ENCODE peak calls at places on chromosomes 1 and 21, in eight cellular contexts. O is stomach, I is body of pancreas, P is adrenal gland, X is right lobe of liver, Y is NB4, E is IMR-90, T is breast epithelium. M is an unnamed sample.

GRCh38 chr1:152047607-152047953 is 10.8 kb upstream of the S100A11 start:
- DNase-seq in O (peak), I (peak), P (no peak), X (no peak), Y (no peak), E (peak), T (peak), M (peak)

GRCh38 chr1:110176299-110176956 is 26.1 kb downstream of the SLC6A17 start:
- DNase-seq in O (peak), I (peak), P (peak), X (no peak), Y (no peak), E (no peak), T (no peak), M (no peak)

GRCh38 chr21:43369124-43369523 is 57.8 kb downstream of the SIK1 start:
- DNase-seq in O (no peak), I (no peak), P (peak), X (no peak), Y (peak), E (peak), T (no peak), M (no peak)

GRCh38 chr1:75615664-75616435 is 4.9 kb upstream of the SLC44A5 start:
- DNase-seq in O (peak), I (peak), P (no peak), X (peak), Y (no peak), E (peak), T (no peak), M (peak)

GRCh38 chr1:157580179-157580827 is 17.6 kb downstream of the FCRL4 start:
- DNase-seq in O (no peak), I (peak), P (peak), X (no peak), Y (peak), E (peak), T (peak), M (peak)

GRCh38 chr1:200520740-200521139 is 99.8 kb downstream of the KIF14 start:
- DNase-seq in O (no peak), I (no peak), P (no peak), X (no peak), Y (peak), E (no peak), T (no peak), M (no peak)

GRCh38 chr1:219412772-219413171 is 200.1 kb downstream of the ZC3H11B start:
- DNase-seq in O (no peak), I (no peak), P (no peak), X (no peak), Y (no peak), E (peak), T (no peak), M (no peak)

GRCh38 chr1:184222561-184223157 is 164.2 kb upstream of the C1orf21 start:
- DNase-seq in O (peak), I (peak), P (peak), X (peak), Y (peak), E (peak), T (no peak), M (peak)

GRCh38 chr21:33552093-33552998 is 9.5 kb downstream of the SON start:
- DNase-seq in O (no peak), I (no peak), P (no peak), X (no peak), Y (no peak), E (peak), T (no peak), M (no peak)

GRCh38 chr1:209086486-209087192 is 496.9 kb upstream of the CAMK1G start:
- DNase-seq in O (no peak), I (no peak), P (no peak), X (no peak), Y (no peak), E (no peak), T (no peak), M (no peak)
- TF ChIP-seq POLR2A in O (no peak), I (no peak), P (no peak), X (no peak), Y (no peak), E (no peak), T (no peak), M (no peak)

GRCh38 chr21:25459993-25460392 is 147.3 kb downstream of the MRPL39 start:
- DNase-seq in O (no peak), I (no peak), P (no peak), X (no peak), Y (no peak), E (no peak), T (no peak), M (no peak)
- TF ChIP-seq POLR2A in O (no peak), I (no peak), P (no peak), X (no peak), Y (no peak), E (no peak), T (no peak), M (no peak)

DNA sequence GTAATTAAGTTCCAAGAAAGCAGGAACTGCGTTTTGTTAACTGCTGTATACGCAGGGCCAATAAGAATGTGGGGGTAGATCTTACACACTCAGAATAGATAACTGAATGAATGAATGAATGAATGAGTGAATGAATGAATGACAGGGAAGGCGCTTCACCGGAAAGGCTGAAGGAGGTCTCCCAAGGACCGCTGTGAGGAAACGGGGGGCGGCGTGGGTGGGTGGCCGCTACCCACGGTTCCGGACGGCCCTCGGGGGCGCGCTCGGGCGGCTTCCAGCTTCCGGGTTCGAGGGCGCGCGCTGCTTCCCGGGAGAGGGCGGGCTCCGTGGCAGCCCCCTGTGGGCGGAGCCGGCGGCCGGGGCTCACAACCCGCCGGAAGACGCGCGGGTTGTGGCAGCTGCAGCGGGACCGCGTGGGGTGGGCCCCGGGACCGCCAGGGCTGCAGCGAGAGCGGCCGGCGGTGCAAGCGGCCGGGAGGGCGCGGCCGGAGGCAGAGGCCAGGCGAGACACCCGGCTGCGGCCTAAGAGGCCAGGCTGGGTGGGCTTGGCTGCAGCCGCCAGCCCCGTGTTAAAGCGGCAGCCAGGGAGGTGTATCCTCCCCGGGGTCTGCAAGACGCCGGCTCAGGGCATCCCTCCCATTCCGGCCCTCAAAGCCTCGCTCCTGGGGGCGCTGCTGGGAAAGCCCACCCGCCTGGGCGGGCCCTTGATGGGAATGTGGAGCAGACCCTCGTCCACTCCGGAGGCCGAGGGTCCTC is at the start of gene ZFP69:
- DNase-seq in O (peak), I (peak), P (peak), X (peak), Y (peak), E (peak), T (peak), M (peak)
- TF ChIP-seq POLR2A in O (no peak), I (peak), P (peak), X (peak), Y (peak), E (no peak), T (no peak), M (peak)

GRCh38 chr1:62593825-62594394 is 3.4 kb upstream of the ANGPTL3 start:
- DNase-seq in O (no peak), I (no peak), P (no peak), X (no peak), Y (no peak), E (peak), T (no peak), M (no peak)
- TF ChIP-seq POLR2A in O (no peak), I (no peak), P (no peak), X (no peak), Y (no peak), E (no peak), T (no peak), M (no peak)

DNA sequence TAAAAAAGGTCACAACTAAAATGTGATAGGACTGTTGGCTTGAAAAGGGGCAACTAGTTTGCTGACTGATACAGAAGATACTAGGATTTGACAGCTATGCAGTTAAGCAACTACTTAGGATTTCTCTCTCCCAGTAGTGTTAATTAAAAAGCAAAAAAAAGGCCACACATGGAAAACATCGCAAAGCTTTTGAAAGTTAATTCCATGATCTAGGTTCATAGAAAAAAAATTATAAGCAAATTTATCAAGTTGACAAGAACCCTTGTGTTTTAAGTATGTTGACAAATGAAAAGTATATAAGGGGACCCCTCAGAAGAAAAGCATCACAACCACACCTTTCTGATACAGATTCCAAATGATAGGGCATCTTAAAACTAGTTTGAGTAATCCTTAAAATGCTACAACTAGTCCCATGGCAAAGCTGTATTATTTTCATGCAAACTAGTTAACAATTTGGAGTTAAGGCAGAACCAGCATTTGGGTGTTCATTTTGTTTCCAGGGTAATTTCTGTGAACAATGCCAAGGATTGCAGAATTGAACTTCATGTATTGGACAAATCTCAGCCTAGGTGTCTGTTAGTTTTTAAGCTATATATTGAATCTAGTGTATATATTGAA is 4.1 kb downstream of the PNRC2 start:
- DNase-seq in O (no peak), I (no peak), P (no peak), X (no peak), Y (no peak), E (no peak), T (no peak), M (no peak)
- TF ChIP-seq POLR2A in O (no peak), I (no peak), P (no peak), X (no peak), Y (no peak), E (no peak), T (no peak), M (no peak)

GRCh38 chr1:212607206-212607923 is 1.2 kb upstream of the ATF3 start:
- DNase-seq in O (peak), I (peak), P (no peak), X (peak), Y (peak), E (no peak), T (peak), M (no peak)
- TF ChIP-seq POLR2A in O (no peak), I (peak), P (no peak), X (no peak), Y (no peak), E (no peak), T (no peak), M (no peak)

DNA sequence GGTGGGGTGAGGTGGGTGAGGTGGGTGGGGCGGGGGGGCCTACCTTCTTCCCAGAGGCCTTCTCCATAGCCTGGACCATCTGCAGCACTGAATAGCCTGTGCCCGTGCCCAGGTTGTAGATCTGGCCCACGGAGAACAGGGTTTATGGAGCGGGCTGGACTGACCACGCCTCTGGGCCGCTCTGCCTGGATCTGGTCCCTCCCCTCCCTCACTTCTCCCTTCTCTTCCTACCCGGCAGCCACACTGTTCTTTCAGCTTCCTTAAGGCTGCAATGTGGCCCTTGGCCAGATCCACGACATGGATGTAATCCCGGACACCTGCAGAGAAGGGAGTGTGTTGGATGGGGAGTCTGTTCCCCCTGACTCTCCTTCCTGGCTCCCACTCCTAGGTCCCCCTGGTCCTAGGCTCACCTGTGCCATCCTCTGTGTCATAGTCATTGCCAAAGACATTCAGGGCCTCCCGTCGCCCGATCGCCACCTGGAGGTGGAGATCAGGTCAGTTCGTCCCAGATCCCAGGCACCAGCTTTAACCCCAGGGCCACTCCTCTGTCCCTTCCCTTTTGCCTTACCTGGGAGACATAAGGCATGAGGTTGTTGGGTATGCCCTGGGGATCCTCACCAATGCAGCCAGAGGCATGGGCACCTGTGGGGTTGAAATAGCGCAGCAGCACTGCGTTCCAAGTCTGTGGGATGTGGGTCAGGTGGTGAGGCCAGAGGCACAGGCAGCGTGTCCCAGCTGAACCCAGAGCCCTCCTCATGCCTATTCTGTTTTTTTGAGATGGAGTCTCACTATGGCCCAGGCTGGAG is 3.9 kb downstream of the GALE start:
- DNase-seq in O (peak), I (peak), P (no peak), X (no peak), Y (no peak), E (no peak), T (no peak), M (no peak)
- TF ChIP-seq POLR2A in O (no peak), I (no peak), P (no peak), X (no peak), Y (no peak), E (no peak), T (no peak), M (no peak)

GRCh38 chr1:201714542-201715276 is 114.2 kb upstream of the IPO9 start:
- DNase-seq in O (peak), I (peak), P (peak), X (no peak), Y (peak), E (peak), T (peak), M (peak)

GRCh38 chr1:201712387-201713092 is 116.4 kb upstream of the IPO9 start:
- DNase-seq in O (no peak), I (no peak), P (no peak), X (no peak), Y (no peak), E (no peak), T (no peak), M (no peak)

GRCh38 chr1:201711811-201712210 is 117.1 kb upstream of the IPO9 start:
- DNase-seq in O (no peak), I (no peak), P (no peak), X (no peak), Y (no peak), E (no peak), T (no peak), M (no peak)

GRCh38 chr1:201715351-201715750 is 113.6 kb upstream of the IPO9 start:
- DNase-seq in O (no peak), I (no peak), P (no peak), X (no peak), Y (no peak), E (no peak), T (no peak), M (no peak)

DNA sequence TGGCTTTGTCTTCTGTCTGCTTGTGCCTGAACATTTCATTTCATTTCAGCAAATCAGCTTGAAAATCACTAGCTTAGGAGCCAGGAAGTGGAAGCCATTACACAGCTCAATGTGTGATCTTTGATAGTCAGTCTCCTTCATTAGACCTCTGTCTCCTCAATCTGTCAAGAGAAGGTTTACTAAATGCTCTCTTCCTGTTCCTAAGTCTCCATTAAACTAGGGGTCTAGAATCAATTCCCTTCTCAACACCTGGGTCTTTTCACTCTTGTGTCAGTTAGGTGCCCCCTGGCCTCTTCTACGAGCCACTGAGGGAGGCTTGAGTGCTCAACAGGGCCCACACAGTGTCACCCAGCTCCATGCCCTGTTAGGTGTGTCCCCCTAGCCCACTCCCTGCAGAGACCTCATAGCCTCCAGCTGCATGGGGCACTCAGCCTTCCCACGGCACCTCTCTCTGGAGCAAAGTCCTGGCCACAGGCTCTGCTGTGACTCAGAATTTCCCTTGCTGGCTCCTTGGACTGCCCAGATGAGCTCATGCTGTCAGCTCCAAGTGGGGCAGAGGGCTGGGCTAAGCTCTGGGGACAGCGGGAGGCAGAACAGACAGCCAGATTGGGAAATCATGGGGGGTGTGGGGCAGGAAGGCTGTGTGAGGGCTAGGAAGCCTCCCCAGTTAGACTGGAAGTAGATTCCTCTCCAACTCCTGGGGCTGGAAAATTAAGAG is 115.7 kb upstream of the IPO9 start:
- DNase-seq in O (peak), I (peak), P (peak), X (peak), Y (peak), E (peak), T (peak), M (peak)
- TF ChIP-seq POLR2A in O (no peak), I (peak), P (no peak), X (no peak), Y (no peak), E (peak), T (no peak), M (peak)

GRCh38 chr1:44641126-44642102 is 32.9 kb downstream of the TMEM53 start:
- DNase-seq in O (no peak), I (no peak), P (no peak), X (no peak), Y (no peak), E (no peak), T (no peak), M (no peak)
- TF ChIP-seq POLR2A in O (no peak), I (no peak), P (no peak), X (no peak), Y (no peak), E (no peak), T (no peak), M (no peak)